ENCODE peak calls at places on chromosomes 11 and 22, in seven cellular contexts. D, Q, Z, Y, V, E and T are unnamed samples.

GRCh38 chr11:120029321-120029720 is 108.6 kb downstream of the TRIM29 start:
- DNase-seq in Y (no peak), E (no peak), D (no peak), V (no peak), Q (no peak), Z (no peak), T (no peak)

GRCh38 chr11:28114116-28114515 is 5.9 kb downstream of the METTL15 start:
- DNase-seq in V (no peak), E (no peak), Z (no peak), Y (no peak), Q (no peak), D (no peak), T (no peak)

GRCh38 chr11:32580967-32581366 is 2.7 kb upstream of the EIF3M start:
- DNase-seq in E (no peak), Q (no peak), Y (no peak), V (no peak), D (no peak), Z (peak), T (no peak)

GRCh38 chr11:101327908-101328307 is 198.3 kb upstream of the PGR start:
- DNase-seq in V (no peak), Q (no peak), E (no peak), D (no peak), Y (no peak), Z (peak), T (no peak)

GRCh38 chr11:68314886-68315580 is 2.6 kb downstream of the LRP5 start:
- DNase-seq in D (no peak), E (no peak), V (no peak), Y (no peak), Z (peak), Q (peak), T (no peak)

GRCh38 chr22:28927526-28928089 is 44.2 kb downstream of the ZNRF3 start:
- DNase-seq in Q (no peak), Z (no peak), D (no peak), V (no peak), E (no peak), Y (no peak), T (no peak)

GRCh38 chr22:32591620-32592019 is 117.0 kb downstream of the FBXO7 start:
- DNase-seq in D (peak), V (no peak), Y (no peak), Z (no peak), E (no peak), Q (no peak), T (no peak)

GRCh38 chr11:116173946-116174911 is 598.6 kb downstream of the BUD13 start:
- DNase-seq in Y (no peak), Q (no peak), E (no peak), V (no peak), D (no peak), Z (no peak), T (no peak)

GRCh38 chr22:39419911-39420310 is 20.3 kb downstream of the TAB1 start:
- DNase-seq in V (no peak), Q (peak), Y (no peak), E (no peak), Z (no peak), D (no peak), T (no peak)

GRCh38 chr11:74849525-74850391 is 99.1 kb downstream of the XRRA1 start:
- DNase-seq in V (no peak), D (peak), E (peak), Y (no peak), Q (no peak), Z (no peak), T (peak)

GRCh38 chr22:47194476-47195155 is 432.2 kb downstream of the TBC1D22A start:
- DNase-seq in Y (no peak), Z (no peak), Q (no peak), E (no peak), D (no peak), V (no peak), T (no peak)

GRCh38 chr11:75334976-75335375 is 16.5 kb downstream of the ARRB1 start:
- DNase-seq in Y (no peak), Q (no peak), D (no peak), Z (no peak), E (no peak), V (no peak), T (no peak)

GRCh38 chr22:44098021-44098739 is 74.1 kb downstream of the PARVB start:
- DNase-seq in Y (no peak), D (no peak), Q (peak), V (no peak), E (no peak), Z (no peak), T (peak)

GRCh38 chr11:74307409-74307808 is 4.0 kb downstream of the P4HA3 start:
- DNase-seq in D (no peak), E (no peak), V (no peak), Z (no peak), Y (peak), Q (no peak), T (peak)

GRCh38 chr22:17159504-17159951 is 451 bp upstream of the HDHD5 start:
- DNase-seq in Q (peak), D (peak), Z (peak), V (peak), Y (peak), E (no peak), T (peak)

GRCh38 chr22:22219140-22219996 is 25.2 kb upstream of the VPREB1 start:
- DNase-seq in Y (no peak), Q (no peak), Z (no peak), D (no peak), V (no peak), E (no peak), T (no peak)